ENCODE peak calls at places on chromosomes 11 and 22, in four cellular contexts. One of them, this sample, is unnamed.

GRCh38 chr11:12901272-12901671 is 107.8 kb upstream of the RASSF10 start:
- DNase-seq in H1: no peak
- DNase-seq in GM12878: peak; percentile 12
- DNase-seq in K562: no peak
- DNase-seq in this sample: no peak

GRCh38 chr11:126358763-126359160 is 3.3 kb downstream of the ST3GAL4 start:
- DNase-seq in H1: peak; percentile 43
- DNase-seq in GM12878: no peak
- DNase-seq in K562: no peak
- DNase-seq in this sample: no peak

GRCh38 chr11:30967579-30967978 is 381.4 kb upstream of the MPPED2 start:
- DNase-seq in H1: no peak
- DNase-seq in GM12878: no peak
- DNase-seq in K562: no peak
- DNase-seq in this sample: no peak

GRCh38 chr11:62671604-62672528 is at the start of the genes LBHD1 and UQCC3:
- DNase-seq in H1: peak; percentile 88
- DNase-seq in GM12878: no peak
- DNase-seq in K562: peak; percentile 80
- DNase-seq in this sample: peak; percentile 79

GRCh38 chr11:100151944-100152343 is 535.1 kb upstream of the ARHGAP42 start:
- DNase-seq in H1: no peak
- DNase-seq in GM12878: no peak
- DNase-seq in K562: no peak
- DNase-seq in this sample: no peak

GRCh38 chr22:17239156-17239701 is 20.0 kb upstream of the ADA2 start:
- DNase-seq in H1: no peak
- DNase-seq in GM12878: no peak
- DNase-seq in K562: no peak
- DNase-seq in this sample: no peak

GRCh38 chr11:93484716-93485115 is 58.5 kb downstream of the SMCO4 start:
- DNase-seq in H1: no peak
- DNase-seq in GM12878: no peak
- DNase-seq in K562: no peak
- DNase-seq in this sample: no peak

GRCh38 chr11:28090052-28090749 is 17.8 kb downstream of the KIF18A start:
- DNase-seq in H1: no peak
- DNase-seq in GM12878: no peak
- DNase-seq in K562: no peak
- DNase-seq in this sample: no peak

GRCh38 chr11:80596291-80596810 is 1155.5 kb upstream of the TENM4 start:
- DNase-seq in H1: no peak
- DNase-seq in GM12878: no peak
- DNase-seq in K562: no peak
- DNase-seq in this sample: no peak

GRCh38 chr22:46377566-46378498 is 42.3 kb downstream of the TRMU start:
- DNase-seq in H1: peak; percentile 73
- DNase-seq in GM12878: no peak
- DNase-seq in K562: no peak
- DNase-seq in this sample: peak; percentile 66

GRCh38 chr11:61978703-61979661 is 11.5 kb upstream of the FTH1 start:
- DNase-seq in H1: no peak
- DNase-seq in GM12878: no peak
- DNase-seq in K562: no peak
- DNase-seq in this sample: no peak

GRCh38 chr11:116871248-116871647 is 33.8 kb upstream of the APOA1 start:
- DNase-seq in H1: no peak
- DNase-seq in GM12878: no peak
- DNase-seq in K562: no peak
- DNase-seq in this sample: no peak

GRCh38 chr11:12242071-12242672 is 131.8 kb downstream of the MICAL2 start:
- DNase-seq in H1: no peak
- DNase-seq in GM12878: no peak
- DNase-seq in K562: no peak
- DNase-seq in this sample: no peak

GRCh38 chr11:134516529-134516928 is 104.5 kb upstream of the B3GAT1 start:
- DNase-seq in H1: no peak
- DNase-seq in GM12878: no peak
- DNase-seq in K562: no peak
- DNase-seq in this sample: no peak

GRCh38 chr22:28911777-28912669 is 28.7 kb downstream of the ZNRF3 start:
- DNase-seq in H1: no peak
- DNase-seq in GM12878: no peak
- DNase-seq in K562: no peak
- DNase-seq in this sample: no peak

GRCh38 chr11:27420722-27421572 is 51.6 kb downstream of the LGR4 start:
- DNase-seq in H1: no peak
- DNase-seq in GM12878: no peak
- DNase-seq in K562: peak; percentile 61
- DNase-seq in this sample: no peak

GRCh38 chr11:120908521-120909181 is 115.3 kb upstream of the TBCEL start:
- DNase-seq in H1: no peak
- DNase-seq in GM12878: no peak
- DNase-seq in K562: no peak
- DNase-seq in this sample: no peak

GRCh38 chr22:41354979-41355378 is 26.8 kb upstream of the TEF start:
- DNase-seq in H1: no peak
- DNase-seq in GM12878: no peak
- DNase-seq in K562: no peak
- DNase-seq in this sample: no peak

GRCh38 chr11:88494857-88495256 is 157.3 kb upstream of the CTSC start:
- DNase-seq in H1: no peak
- DNase-seq in GM12878: no peak
- DNase-seq in K562: no peak
- DNase-seq in this sample: no peak

GRCh38 chr22:16957781-16958180 is 50.2 kb downstream of the GAB4 start:
- DNase-seq in H1: peak; percentile 14
- DNase-seq in GM12878: no peak
- DNase-seq in K562: peak; percentile 6
- DNase-seq in this sample: no peak

GRCh38 chr11:88555829-88556202 is 218.3 kb upstream of the CTSC start:
- DNase-seq in H1: no peak
- DNase-seq in GM12878: no peak
- DNase-seq in K562: no peak
- DNase-seq in this sample: no peak

GRCh38 chr11:96278039-96278897 is 64.7 kb downstream of the MAML2 start:
- DNase-seq in H1: no peak
- DNase-seq in GM12878: no peak
- DNase-seq in K562: no peak
- DNase-seq in this sample: no peak

GRCh38 chr11:44530413-44531115 is 34.9 kb upstream of the CD82 start:
- DNase-seq in H1: no peak
- DNase-seq in GM12878: no peak
- DNase-seq in K562: peak; percentile 42
- DNase-seq in this sample: no peak
- TF ChIP-seq EGR1 in H1: no peak
- TF ChIP-seq EGR1 in GM12878: no peak
- TF ChIP-seq EGR1 in K562: peak; percentile 43
- TF ChIP-seq EGR1 in this sample: no peak

GRCh38 chr11:67347964-67348749 is 5.2 kb downstream of the POLD4 start:
- DNase-seq in H1: no peak
- DNase-seq in GM12878: no peak
- DNase-seq in K562: peak; percentile 60
- DNase-seq in this sample: no peak
- TF ChIP-seq EGR1 in H1: no peak
- TF ChIP-seq EGR1 in GM12878: no peak
- TF ChIP-seq EGR1 in K562: peak; percentile 38
- TF ChIP-seq EGR1 in this sample: no peak

GRCh38 chr11:70522613-70523311 is 124.4 kb downstream of the CTTN start:
- DNase-seq in H1: peak; percentile 52
- DNase-seq in GM12878: no peak
- DNase-seq in K562: no peak
- DNase-seq in this sample: no peak
- TF ChIP-seq EGR1 in H1: no peak
- TF ChIP-seq EGR1 in GM12878: no peak
- TF ChIP-seq EGR1 in K562: no peak
- TF ChIP-seq EGR1 in this sample: no peak

GRCh38 chr11:60872952-60873524 is 5.7 kb downstream of the ZP1 start:
- DNase-seq in H1: peak; percentile 60
- DNase-seq in GM12878: no peak
- DNase-seq in K562: peak; percentile 31
- DNase-seq in this sample: no peak
- TF ChIP-seq EGR1 in H1: no peak
- TF ChIP-seq EGR1 in GM12878: no peak
- TF ChIP-seq EGR1 in K562: no peak
- TF ChIP-seq EGR1 in this sample: no peak

DNA sequence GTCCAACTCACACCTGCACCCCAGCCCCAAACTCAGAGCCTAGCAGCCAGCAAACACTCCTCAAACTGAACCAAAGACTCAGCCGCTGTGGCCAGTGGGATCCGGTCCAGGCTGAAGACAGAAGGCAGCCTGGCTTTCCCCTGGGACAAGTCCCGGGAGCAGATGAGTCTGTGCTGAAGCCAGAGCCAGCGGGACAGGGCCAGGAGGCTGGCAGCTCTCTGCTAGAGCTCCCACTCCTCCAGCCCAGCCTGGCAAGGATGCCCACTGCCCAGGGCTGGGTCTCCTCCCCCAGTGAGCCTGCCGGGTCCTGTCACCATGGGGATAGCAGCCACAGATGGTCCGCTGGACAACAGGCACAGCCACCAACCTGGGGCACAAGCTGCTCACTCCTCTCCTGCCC is 42.9 kb upstream of the PRR5 start:
- DNase-seq in H1: no peak
- DNase-seq in GM12878: no peak
- DNase-seq in K562: no peak
- DNase-seq in this sample: no peak
- TF ChIP-seq EGR1 in H1: no peak
- TF ChIP-seq EGR1 in GM12878: no peak
- TF ChIP-seq EGR1 in K562: no peak
- TF ChIP-seq EGR1 in this sample: no peak

GRCh38 chr11:17968206-17968605 is 44.6 kb downstream of the SERGEF start:
- DNase-seq in H1: no peak
- DNase-seq in GM12878: no peak
- DNase-seq in K562: no peak
- DNase-seq in this sample: no peak

GRCh38 chr11:17976651-17977050 is 36.2 kb downstream of the SERGEF start:
- DNase-seq in H1: no peak
- DNase-seq in GM12878: no peak
- DNase-seq in K562: no peak
- DNase-seq in this sample: no peak

GRCh38 chr11:17974246-17974645 is 38.6 kb downstream of the SERGEF start:
- DNase-seq in H1: no peak
- DNase-seq in GM12878: no peak
- DNase-seq in K562: no peak
- DNase-seq in this sample: no peak

GRCh38 chr11:17967661-17968060 is 45.2 kb downstream of the SERGEF start:
- DNase-seq in H1: no peak
- DNase-seq in GM12878: no peak
- DNase-seq in K562: no peak
- DNase-seq in this sample: no peak

GRCh38 chr11:17972987-17973386 is 39.9 kb downstream of the SERGEF start:
- DNase-seq in H1: peak; percentile 77
- DNase-seq in GM12878: no peak
- DNase-seq in K562: peak; percentile 58
- DNase-seq in this sample: peak; percentile 60
- TF ChIP-seq EGR1 in H1: no peak
- TF ChIP-seq EGR1 in GM12878: no peak
- TF ChIP-seq EGR1 in K562: no peak
- TF ChIP-seq EGR1 in this sample: no peak

DNA sequence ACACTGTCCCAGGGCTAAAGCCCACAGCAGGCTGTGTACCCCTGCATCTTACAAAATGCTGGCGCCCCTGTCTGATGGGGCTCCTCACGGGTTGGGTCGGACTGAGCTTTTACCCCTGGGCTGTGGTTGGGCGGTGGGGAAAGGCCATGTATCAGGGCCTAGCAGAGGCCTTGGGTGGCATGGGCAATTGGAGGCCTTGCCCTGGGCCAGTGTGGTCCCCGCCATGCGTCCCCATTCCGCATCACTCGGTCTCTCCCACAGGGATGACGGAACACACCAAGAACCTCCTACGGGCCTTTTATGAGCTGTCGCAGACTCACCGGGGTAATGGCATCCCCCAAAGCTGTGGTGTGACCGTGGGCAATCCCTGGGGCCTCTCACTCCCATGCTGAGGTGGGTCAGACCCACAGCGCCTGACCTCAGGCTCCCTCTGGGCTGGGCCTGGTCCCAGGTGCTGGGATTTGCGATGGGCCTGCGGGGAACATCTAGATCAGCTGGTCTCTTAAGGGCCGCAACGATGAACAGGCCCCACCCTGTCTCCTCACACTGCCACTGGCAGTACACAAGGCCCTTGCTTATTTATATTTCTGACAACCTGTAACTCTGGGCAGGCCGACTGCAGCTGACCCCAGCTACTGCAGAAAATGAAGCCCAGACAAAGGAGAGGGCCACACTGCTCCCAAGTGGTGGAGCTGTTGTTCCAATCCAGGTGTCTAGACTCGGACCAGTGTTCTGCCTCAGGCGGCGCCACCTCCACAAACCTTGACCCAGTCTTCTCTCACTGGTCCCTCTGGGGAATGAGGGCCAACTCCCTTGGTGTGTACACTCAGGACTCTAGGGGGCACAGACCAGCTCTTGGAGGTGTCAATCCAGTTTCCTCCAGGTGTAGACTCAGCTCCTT is 12.3 kb downstream of the SLC16A8 start:
- DNase-seq in H1: no peak
- DNase-seq in GM12878: no peak
- DNase-seq in K562: no peak
- DNase-seq in this sample: no peak
- TF ChIP-seq EGR1 in H1: no peak
- TF ChIP-seq EGR1 in GM12878: no peak
- TF ChIP-seq EGR1 in K562: no peak
- TF ChIP-seq EGR1 in this sample: no peak

This sample was measured in HCT116.